ENCODE peak calls at places on chromosomes 12 and 14, in six cellular contexts. T, R, X, F, C and Y are unnamed samples.

GRCh38 chr12:52698634-52699340 is 4.5 kb downstream of the KRT77 start:
- DNase-seq in C (no peak), F (no peak), T (no peak), X (no peak), R (no peak), Y (no peak)

GRCh38 chr14:101492716-101493115 is 68.6 kb upstream of the DIO3 start:
- DNase-seq in T (no peak), F (no peak), C (no peak), X (no peak), R (no peak), Y (no peak)

GRCh38 chr14:51310453-51311074 is 70.5 kb downstream of the TMX1 start:
- DNase-seq in F (no peak), C (no peak), T (no peak), X (no peak), R (peak; percentile 77), Y (no peak)

GRCh38 chr12:49777800-49778748 is 36.7 kb downstream of the TMBIM6 start:
- DNase-seq in R (peak; percentile 16), C (peak; percentile 39), X (peak; percentile 82), F (no peak), T (peak; percentile 85), Y (peak; percentile 78)

GRCh38 chr14:85574849-85575616 is 45.1 kb downstream of the FLRT2 start:
- DNase-seq in F (no peak), T (no peak), C (no peak), R (no peak), X (no peak), Y (no peak)

GRCh38 chr12:116346222-116346621 is 68.7 kb upstream of the MED13L start:
- DNase-seq in F (no peak), X (peak; percentile 41), T (no peak), R (no peak), C (peak; percentile 18), Y (no peak)

GRCh38 chr14:99650189-99650588 is 5.3 kb downstream of the HHIPL1 start:
- DNase-seq in X (no peak), C (no peak), R (no peak), F (no peak), T (no peak), Y (no peak)

GRCh38 chr14:75274899-75275569 is 3.6 kb upstream of the FOS start:
- DNase-seq in R (peak; percentile 96), C (no peak), F (peak; percentile 40), X (no peak), T (no peak), Y (no peak)

GRCh38 chr12:113461666-113462065 is 10.0 kb downstream of the LHX5 start:
- DNase-seq in X (peak; percentile 69), F (no peak), T (peak; percentile 77), C (peak; percentile 45), R (no peak), Y (peak; percentile 60)

GRCh38 chr12:46751173-46751572 is 74.6 kb downstream of the SLC38A4 start:
- DNase-seq in X (no peak), R (no peak), C (no peak), F (no peak), T (no peak), Y (no peak)

GRCh38 chr12:64714551-64714968 is 44.6 kb downstream of the GNS start:
- DNase-seq in R (no peak), X (no peak), F (peak; percentile 23), C (no peak), T (no peak), Y (no peak)

GRCh38 chr12:127457726-127458125 is 809.2 kb upstream of the TMEM132C start:
- DNase-seq in C (no peak), X (no peak), F (no peak), R (no peak), T (no peak), Y (no peak)

GRCh38 chr12:117580718-117581062 is 219.3 kb upstream of the NOS1 start:
- DNase-seq in X (peak; percentile 90), T (peak; percentile 36), R (no peak), C (no peak), F (no peak), Y (peak; percentile 78)

GRCh38 chr14:54048736-54049135 is 92.1 kb upstream of the BMP4 start:
- DNase-seq in X (no peak), R (no peak), C (peak; percentile 92), T (no peak), F (no peak), Y (no peak)

GRCh38 chr12:12461923-12462315 is 100.7 kb downstream of the DUSP16 start:
- DNase-seq in F (no peak), C (no peak), R (no peak), T (no peak), X (no peak), Y (no peak)

GRCh38 chr14:48398675-48399282 is 723.4 kb upstream of the MDGA2 start:
- DNase-seq in X (peak; percentile 6), R (peak; percentile 47), C (peak; percentile 16), T (peak; percentile 3), F (no peak), Y (peak; percentile 44)

GRCh38 chr12:93780115-93780641 is 103.0 kb downstream of the CRADD start:
- DNase-seq in T (no peak), C (no peak), F (no peak), X (no peak), R (peak; percentile 53), Y (no peak)

GRCh38 chr12:120126635-120127005 is 10.1 kb upstream of the RAB35 start:
- DNase-seq in C (no peak), T (no peak), X (no peak), R (peak; percentile 42), F (no peak), Y (no peak)

GRCh38 chr14:23141706-23142467 is 22.8 kb upstream of the CEBPE start:
- DNase-seq in X (no peak), C (no peak), R (peak; percentile 24), T (peak; percentile 34), F (no peak), Y (no peak)

GRCh38 chr12:27952510-27952909 is 20.0 kb downstream of the PTHLH start:
- DNase-seq in R (no peak), F (no peak), X (no peak), C (no peak), T (no peak), Y (no peak)

GRCh38 chr12:125193798-125194562 is 128.7 kb downstream of the AACS start:
- DNase-seq in X (peak; percentile 31), C (no peak), F (no peak), T (peak; percentile 38), R (peak; percentile 24), Y (no peak)

GRCh38 chr12:72296389-72296788 is 24.2 kb downstream of the TRHDE start:
- DNase-seq in F (no peak), T (peak; percentile 6), X (no peak), R (peak; percentile 91), C (no peak), Y (no peak)

DNA sequence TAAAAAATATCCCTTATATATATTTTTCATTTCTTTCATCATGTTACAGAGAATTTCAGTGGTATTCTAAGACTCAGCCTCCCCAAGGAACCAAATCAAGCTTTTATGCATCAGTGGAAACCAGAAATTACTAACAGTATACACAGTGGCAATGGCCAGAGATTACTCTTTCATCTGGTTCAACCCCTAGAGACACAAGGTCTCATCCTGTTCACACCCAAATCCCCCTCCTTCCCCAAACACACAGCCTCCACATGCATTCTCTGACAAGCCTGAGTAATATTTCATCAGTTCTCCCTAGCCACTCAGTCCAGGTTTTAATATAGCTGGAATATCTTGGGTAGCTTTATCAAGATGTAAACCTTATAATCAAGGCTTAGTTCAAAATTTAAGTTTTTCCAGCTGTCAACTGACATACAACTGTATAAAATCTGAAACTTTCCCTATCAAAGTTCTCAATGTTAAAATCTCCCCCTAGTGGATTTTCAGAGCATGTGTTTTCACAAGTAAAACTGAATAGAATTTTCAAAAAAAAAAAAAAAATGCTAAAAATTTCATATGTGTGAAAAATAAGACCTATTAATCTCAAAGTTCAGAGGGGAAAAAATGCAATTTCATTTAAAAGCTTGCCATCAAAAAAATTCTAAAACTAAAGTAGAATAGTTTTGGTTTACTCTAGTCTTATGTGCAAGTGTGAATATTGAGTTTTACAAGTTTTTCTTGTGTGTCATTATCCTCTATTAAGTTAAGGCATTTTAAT is 10.5 kb upstream of the SSTR1 start:
- DNase-seq in R (peak; percentile 38), C (no peak), T (no peak), F (no peak), X (no peak), Y (no peak)
- TF ChIP-seq BHLHE40 in R (no peak), C (no peak), T (no peak), F (no peak), X (no peak), Y (no peak)

DNA sequence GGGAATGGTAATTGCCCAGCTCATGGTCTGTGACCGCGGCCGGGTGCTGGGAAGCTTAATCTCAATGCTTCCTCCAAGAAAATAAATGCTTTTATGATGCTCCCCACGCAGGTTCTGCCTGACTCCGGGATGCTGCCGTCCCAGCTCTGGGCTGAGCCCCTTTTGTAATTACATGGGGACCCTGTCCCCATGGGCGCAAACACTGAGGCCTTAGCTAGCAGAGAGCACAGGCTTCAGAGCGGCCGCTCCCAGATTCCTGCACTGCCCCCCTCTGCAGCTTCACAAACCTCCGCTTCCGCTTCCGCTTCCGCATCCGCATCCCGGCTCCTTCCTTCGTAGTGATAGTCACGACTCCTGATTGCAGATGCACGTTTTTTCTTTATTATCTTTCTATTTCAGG is 129.5 kb downstream of the KIF26A start:
- DNase-seq in C (no peak), X (no peak), T (no peak), R (no peak), F (no peak), Y (no peak)
- TF ChIP-seq BHLHE40 in C (no peak), X (no peak), T (no peak), R (no peak), F (no peak), Y (no peak)

DNA sequence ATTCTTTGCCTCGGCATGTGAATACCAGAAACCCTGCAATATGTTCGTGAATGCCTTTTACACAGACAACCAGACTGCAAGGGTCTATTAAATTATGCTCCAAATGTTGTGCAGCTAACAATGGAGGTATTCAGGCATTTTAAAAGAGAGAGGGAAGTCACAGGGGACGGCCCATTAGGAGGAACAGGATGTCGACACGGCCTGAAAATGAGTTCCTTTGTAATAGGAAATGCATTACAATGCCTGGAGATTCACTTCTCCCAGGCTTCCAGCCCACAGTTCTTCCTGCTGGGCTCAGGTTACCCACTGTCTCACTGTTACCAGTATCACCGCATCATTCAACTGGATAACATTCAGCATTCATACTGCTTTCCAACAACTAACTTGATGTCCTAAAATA is 2.5 kb downstream of the DUSP6 start:
- DNase-seq in C (no peak), R (peak; percentile 81), T (no peak), F (no peak), X (no peak), Y (no peak)
- TF ChIP-seq BHLHE40 in C (no peak), R (no peak), T (no peak), F (no peak), X (no peak), Y (no peak)

DNA sequence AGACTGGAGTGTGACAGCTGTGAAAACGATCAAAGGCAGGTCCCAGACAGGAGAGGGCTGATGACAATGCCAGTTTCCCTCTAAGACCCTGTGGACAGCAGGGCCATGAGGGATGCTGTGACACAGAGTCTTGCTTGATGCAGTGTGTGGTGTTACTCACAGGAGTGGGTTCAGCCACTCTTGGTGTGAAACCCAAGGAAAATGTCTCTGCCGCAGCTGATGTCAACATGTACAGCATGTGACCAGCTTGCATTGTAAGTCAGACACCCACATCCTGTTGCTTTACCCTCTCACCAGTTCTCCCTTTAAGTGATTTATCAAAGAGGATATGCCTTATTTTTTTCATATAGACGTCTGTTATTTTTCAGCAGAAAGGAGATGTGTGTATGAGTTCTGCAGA is 268.6 kb downstream of the BTG1 start:
- DNase-seq in C (no peak), T (no peak), X (no peak), F (peak; percentile 20), R (peak; percentile 40), Y (no peak)
- TF ChIP-seq BHLHE40 in C (no peak), T (no peak), X (no peak), F (peak; percentile 83), R (peak; percentile 43), Y (no peak)